ENCODE peak calls at places on chromosomes 13 and 19, in seven cellular contexts. One of them, this sample, is unnamed.

GRCh38 chr13:113452942-113453901 is at the start of gene ADPRHL1:
- DNase-seq in GM12892: no peak
- DNase-seq in K562: no peak
- DNase-seq in H1: no peak
- DNase-seq in Panc1: no peak
- DNase-seq in breast epithelium: no peak
- DNase-seq in transverse colon: no peak
- DNase-seq in this sample: no peak

GRCh38 chr13:38519229-38519910 is 167.5 kb upstream of the FREM2 start:
- DNase-seq in GM12892: no peak
- DNase-seq in K562: no peak
- DNase-seq in H1: peak
- DNase-seq in Panc1: no peak
- DNase-seq in breast epithelium: no peak
- DNase-seq in transverse colon: no peak
- DNase-seq in this sample: peak

GRCh38 chr19:58575183-58576041 is 2.3 kb upstream of the MZF1 start:
- DNase-seq in GM12892: peak
- DNase-seq in K562: peak
- DNase-seq in H1: peak
- DNase-seq in Panc1: peak
- DNase-seq in breast epithelium: peak
- DNase-seq in transverse colon: peak
- DNase-seq in this sample: peak

GRCh38 chr13:51902776-51903175 is 41.0 kb downstream of the CCDC70 start:
- DNase-seq in GM12892: no peak
- DNase-seq in K562: no peak
- DNase-seq in H1: no peak
- DNase-seq in Panc1: no peak
- DNase-seq in breast epithelium: no peak
- DNase-seq in transverse colon: no peak
- DNase-seq in this sample: no peak

GRCh38 chr13:40318366-40318765 is 348.1 kb downstream of the FOXO1 start:
- DNase-seq in GM12892: no peak
- DNase-seq in K562: no peak
- DNase-seq in H1: no peak
- DNase-seq in Panc1: no peak
- DNase-seq in breast epithelium: peak
- DNase-seq in transverse colon: peak
- DNase-seq in this sample: no peak

GRCh38 chr13:26132756-26133155 is 80.9 kb upstream of the SHISA2 start:
- DNase-seq in GM12892: no peak
- DNase-seq in K562: no peak
- DNase-seq in H1: no peak
- DNase-seq in Panc1: no peak
- DNase-seq in breast epithelium: no peak
- DNase-seq in transverse colon: no peak
- DNase-seq in this sample: peak

GRCh38 chr13:42821437-42821836 is 40.1 kb downstream of the FAM216B start:
- DNase-seq in GM12892: no peak
- DNase-seq in K562: no peak
- DNase-seq in H1: no peak
- DNase-seq in Panc1: no peak
- DNase-seq in breast epithelium: no peak
- DNase-seq in transverse colon: no peak
- DNase-seq in this sample: no peak

GRCh38 chr19:13207237-13208130 is 57.3 kb downstream of the IER2 start:
- DNase-seq in GM12892: peak
- DNase-seq in K562: no peak
- DNase-seq in H1: peak
- DNase-seq in Panc1: no peak
- DNase-seq in breast epithelium: peak
- DNase-seq in transverse colon: no peak
- DNase-seq in this sample: peak

GRCh38 chr13:39942901-39943273 is 287.4 kb downstream of the COG6 start:
- DNase-seq in GM12892: peak
- DNase-seq in K562: peak
- DNase-seq in H1: peak
- DNase-seq in Panc1: peak
- DNase-seq in breast epithelium: peak
- DNase-seq in transverse colon: peak
- DNase-seq in this sample: peak

GRCh38 chr19:6056801-6057650 is 53.3 kb downstream of the RFX2 start:
- DNase-seq in GM12892: no peak
- DNase-seq in K562: no peak
- DNase-seq in H1: no peak
- DNase-seq in Panc1: no peak
- DNase-seq in breast epithelium: peak
- DNase-seq in transverse colon: peak
- DNase-seq in this sample: peak

GRCh38 chr19:10105241-10106099 is 692 bp upstream of the PPAN start:
- DNase-seq in GM12892: no peak
- DNase-seq in K562: peak
- DNase-seq in H1: no peak
- DNase-seq in Panc1: no peak
- DNase-seq in breast epithelium: no peak
- DNase-seq in transverse colon: peak
- DNase-seq in this sample: no peak

GRCh38 chr19:47190167-47190727 is 40.8 kb downstream of the BBC3 start:
- DNase-seq in GM12892: no peak
- DNase-seq in K562: peak
- DNase-seq in H1: no peak
- DNase-seq in Panc1: no peak
- DNase-seq in breast epithelium: peak
- DNase-seq in transverse colon: peak
- DNase-seq in this sample: no peak

GRCh38 chr19:4539697-4540581 is at the start of gene LRG1:
- DNase-seq in GM12892: no peak
- DNase-seq in K562: peak
- DNase-seq in H1: no peak
- DNase-seq in Panc1: no peak
- DNase-seq in breast epithelium: peak
- DNase-seq in transverse colon: peak
- DNase-seq in this sample: peak

GRCh38 chr13:35630551-35631275 is 154.2 kb upstream of the MAB21L1 start:
- DNase-seq in GM12892: peak
- DNase-seq in K562: peak
- DNase-seq in H1: no peak
- DNase-seq in Panc1: no peak
- DNase-seq in breast epithelium: no peak
- DNase-seq in transverse colon: no peak
- DNase-seq in this sample: peak

GRCh38 chr13:28528848-28529247 is 33.9 kb upstream of the FLT1 start:
- DNase-seq in GM12892: no peak
- DNase-seq in K562: no peak
- DNase-seq in H1: no peak
- DNase-seq in Panc1: no peak
- DNase-seq in breast epithelium: no peak
- DNase-seq in transverse colon: no peak
- DNase-seq in this sample: no peak

GRCh38 chr19:46704379-46705076 is 12.4 kb downstream of the PRKD2 start:
- DNase-seq in GM12892: peak
- DNase-seq in K562: peak
- DNase-seq in H1: peak
- DNase-seq in Panc1: no peak
- DNase-seq in breast epithelium: peak
- DNase-seq in transverse colon: peak
- DNase-seq in this sample: peak

GRCh38 chr19:34504809-34505291 is 23.3 kb downstream of the WTIP start:
- DNase-seq in GM12892: peak
- DNase-seq in K562: no peak
- DNase-seq in H1: no peak
- DNase-seq in Panc1: no peak
- DNase-seq in breast epithelium: peak
- DNase-seq in transverse colon: no peak
- DNase-seq in this sample: no peak

GRCh38 chr19:13866463-13867046 is 10.4 kb upstream of the NANOS3 start:
- DNase-seq in GM12892: no peak
- DNase-seq in K562: no peak
- DNase-seq in H1: no peak
- DNase-seq in Panc1: no peak
- DNase-seq in breast epithelium: no peak
- DNase-seq in transverse colon: no peak
- DNase-seq in this sample: no peak

GRCh38 chr19:51529301-51529700 is 2.2 kb downstream of the SIGLEC6 start:
- DNase-seq in GM12892: no peak
- DNase-seq in K562: no peak
- DNase-seq in H1: no peak
- DNase-seq in Panc1: no peak
- DNase-seq in breast epithelium: no peak
- DNase-seq in transverse colon: no peak
- DNase-seq in this sample: no peak

GRCh38 chr19:41808663-41809566 is 12.5 kb downstream of the CEACAM3 start:
- DNase-seq in GM12892: no peak
- DNase-seq in K562: no peak
- DNase-seq in H1: no peak
- DNase-seq in Panc1: no peak
- DNase-seq in breast epithelium: no peak
- DNase-seq in transverse colon: peak
- DNase-seq in this sample: no peak

GRCh38 chr19:40689339-40690049 is 957 bp downstream of the NUMBL start:
- DNase-seq in GM12892: no peak
- DNase-seq in K562: peak
- DNase-seq in H1: peak
- DNase-seq in Panc1: no peak
- DNase-seq in breast epithelium: no peak
- DNase-seq in transverse colon: no peak
- DNase-seq in this sample: peak

GRCh38 chr19:45151821-45152503 is 8.8 kb downstream of the NKPD1 start:
- DNase-seq in GM12892: peak
- DNase-seq in K562: no peak
- DNase-seq in H1: no peak
- DNase-seq in Panc1: no peak
- DNase-seq in breast epithelium: no peak
- DNase-seq in transverse colon: no peak
- DNase-seq in this sample: peak

GRCh38 chr13:66926200-66926850 is 303.8 kb downstream of the PCDH9 start:
- DNase-seq in GM12892: no peak
- DNase-seq in K562: no peak
- DNase-seq in H1: no peak
- DNase-seq in Panc1: no peak
- DNase-seq in breast epithelium: no peak
- DNase-seq in transverse colon: no peak
- DNase-seq in this sample: no peak

GRCh38 chr19:46753420-46754155 is 7.3 kb upstream of the STRN4 start:
- DNase-seq in GM12892: no peak
- DNase-seq in K562: peak
- DNase-seq in H1: peak
- DNase-seq in Panc1: no peak
- DNase-seq in breast epithelium: no peak
- DNase-seq in transverse colon: peak
- DNase-seq in this sample: peak

GRCh38 chr19:18225702-18226468 is at the start of gene PDE4C:
- DNase-seq in GM12892: no peak
- DNase-seq in K562: no peak
- DNase-seq in H1: peak
- DNase-seq in Panc1: no peak
- DNase-seq in breast epithelium: no peak
- DNase-seq in transverse colon: no peak
- DNase-seq in this sample: peak

GRCh38 chr13:113784645-113785024 is 25.6 kb downstream of the TMEM255B start:
- DNase-seq in GM12892: no peak
- DNase-seq in K562: no peak
- DNase-seq in H1: no peak
- DNase-seq in Panc1: no peak
- DNase-seq in breast epithelium: no peak
- DNase-seq in transverse colon: no peak
- DNase-seq in this sample: no peak

GRCh38 chr19:5141278-5141925 is 172.5 kb downstream of the KDM4B start:
- DNase-seq in GM12892: no peak
- DNase-seq in K562: no peak
- DNase-seq in H1: no peak
- DNase-seq in Panc1: no peak
- DNase-seq in breast epithelium: no peak
- DNase-seq in transverse colon: no peak
- DNase-seq in this sample: no peak

DNA sequence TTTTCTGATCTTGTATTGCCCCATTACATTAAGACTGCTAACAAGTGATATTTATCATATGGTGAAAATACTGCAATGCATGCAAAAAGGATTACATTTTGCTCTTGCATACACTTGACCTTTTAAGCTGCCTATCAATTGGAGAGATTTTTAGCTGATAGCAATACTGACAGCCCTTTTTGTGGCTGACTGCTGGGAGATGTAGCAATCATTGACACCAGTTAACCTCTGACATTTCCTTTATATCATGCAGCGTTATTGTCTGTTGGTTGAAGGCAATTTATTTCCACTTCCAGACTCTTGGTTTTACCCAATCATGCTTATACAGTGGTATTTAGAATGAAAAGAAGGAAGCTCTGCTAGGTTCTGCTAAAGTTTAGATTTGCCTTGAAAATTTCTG is 364.0 kb downstream of the LMO7 start:
- DNase-seq in GM12892: no peak
- DNase-seq in K562: no peak
- DNase-seq in H1: no peak
- DNase-seq in Panc1: no peak
- DNase-seq in breast epithelium: no peak
- DNase-seq in transverse colon: no peak
- DNase-seq in this sample: no peak
- TF ChIP-seq POLR2AphosphoS5 in GM12892: no peak
- TF ChIP-seq POLR2AphosphoS5 in K562: no peak
- TF ChIP-seq POLR2AphosphoS5 in H1: no peak
- TF ChIP-seq POLR2AphosphoS5 in Panc1: no peak
- TF ChIP-seq POLR2AphosphoS5 in breast epithelium: no peak
- TF ChIP-seq POLR2AphosphoS5 in transverse colon: no peak
- TF ChIP-seq POLR2AphosphoS5 in this sample: no peak

GRCh38 chr19:55673465-55673864 is 1.6 kb upstream of the EPN1 start:
- DNase-seq in GM12892: no peak
- DNase-seq in K562: peak
- DNase-seq in H1: no peak
- DNase-seq in Panc1: no peak
- DNase-seq in breast epithelium: no peak
- DNase-seq in transverse colon: no peak
- DNase-seq in this sample: no peak
- TF ChIP-seq POLR2AphosphoS5 in GM12892: no peak
- TF ChIP-seq POLR2AphosphoS5 in K562: no peak
- TF ChIP-seq POLR2AphosphoS5 in H1: no peak
- TF ChIP-seq POLR2AphosphoS5 in Panc1: no peak
- TF ChIP-seq POLR2AphosphoS5 in breast epithelium: no peak
- TF ChIP-seq POLR2AphosphoS5 in transverse colon: no peak
- TF ChIP-seq POLR2AphosphoS5 in this sample: no peak

GRCh38 chr13:99993660-99994455 is 12.3 kb downstream of the ZIC2 start:
- DNase-seq in GM12892: no peak
- DNase-seq in K562: no peak
- DNase-seq in H1: peak
- DNase-seq in Panc1: no peak
- DNase-seq in breast epithelium: no peak
- DNase-seq in transverse colon: no peak
- DNase-seq in this sample: peak
- TF ChIP-seq POLR2AphosphoS5 in GM12892: no peak
- TF ChIP-seq POLR2AphosphoS5 in K562: no peak
- TF ChIP-seq POLR2AphosphoS5 in H1: no peak
- TF ChIP-seq POLR2AphosphoS5 in Panc1: no peak
- TF ChIP-seq POLR2AphosphoS5 in breast epithelium: no peak
- TF ChIP-seq POLR2AphosphoS5 in transverse colon: no peak
- TF ChIP-seq POLR2AphosphoS5 in this sample: no peak

DNA sequence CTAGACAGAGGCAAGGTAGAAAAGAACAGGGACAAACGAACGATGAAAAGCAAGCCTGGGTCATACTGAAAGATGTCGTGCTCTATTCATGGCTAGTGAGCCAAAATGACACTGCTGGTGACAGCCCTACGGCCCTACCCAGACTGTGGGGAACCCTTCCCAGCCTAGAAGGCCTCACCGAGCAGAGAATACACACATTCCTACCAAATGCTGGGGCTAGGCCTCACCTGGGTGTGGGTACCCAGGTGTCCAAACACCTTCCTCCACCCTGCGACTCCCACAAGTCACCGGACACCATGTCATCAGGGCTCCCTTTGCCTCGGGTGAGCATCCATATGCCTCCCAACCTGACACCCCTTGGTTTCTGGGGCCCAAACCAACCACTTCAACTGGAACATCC is 85.3 kb upstream of the DOCK9 start:
- DNase-seq in GM12892: no peak
- DNase-seq in K562: no peak
- DNase-seq in H1: no peak
- DNase-seq in Panc1: no peak
- DNase-seq in breast epithelium: no peak
- DNase-seq in transverse colon: no peak
- DNase-seq in this sample: no peak
- TF ChIP-seq POLR2AphosphoS5 in GM12892: no peak
- TF ChIP-seq POLR2AphosphoS5 in K562: no peak
- TF ChIP-seq POLR2AphosphoS5 in H1: no peak
- TF ChIP-seq POLR2AphosphoS5 in Panc1: no peak
- TF ChIP-seq POLR2AphosphoS5 in breast epithelium: no peak
- TF ChIP-seq POLR2AphosphoS5 in transverse colon: no peak
- TF ChIP-seq POLR2AphosphoS5 in this sample: no peak